ENCODE peak calls at places on chromosome 16, in seven cellular contexts. J is hepatic stellate cell, H is dermis blood vessel endothelial cell, Q is progenitor cell of endocrine pancreas, S is lower leg skin, K is skeletal muscle cell, E is left colon. G is an unnamed sample.

GRCh38 chr16:73057369-73058210 is 9.7 kb upstream of the ZFHX3 start:
- DNase-seq in Q (peak), S (no peak), E (no peak), J (no peak), K (no peak), H (peak), G (peak)

GRCh38 chr16:77171750-77172635 is 19.0 kb upstream of the MON1B start:
- DNase-seq in E (no peak), J (no peak), H (peak), S (no peak), K (peak), Q (no peak), G (peak)

GRCh38 chr16:82841108-82841507 is 214.3 kb downstream of the CDH13 start:
- DNase-seq in J (no peak), S (no peak), E (no peak), K (no peak), Q (no peak), H (no peak), G (no peak)

GRCh38 chr16:89945654-89946053 is 2.9 kb upstream of the DEF8 start:
- DNase-seq in E (no peak), Q (no peak), K (no peak), H (no peak), S (no peak), J (no peak), G (no peak)

GRCh38 chr16:56950881-56951771 is 10.6 kb upstream of the CETP start:
- DNase-seq in E (peak), K (no peak), J (peak), H (peak), Q (peak), S (no peak), G (peak)

GRCh38 chr16:11409398-11409797 is 64.1 kb downstream of the RMI2 start:
- DNase-seq in K (peak), E (no peak), S (no peak), Q (no peak), H (no peak), J (no peak), G (peak)

GRCh38 chr16:23670137-23670776 is 8.4 kb upstream of the PLK1 start:
- DNase-seq in Q (no peak), E (no peak), S (no peak), H (peak), J (peak), K (peak), G (no peak)

GRCh38 chr16:85284138-85284897 is 172.0 kb upstream of the CIBAR2 start:
- DNase-seq in S (no peak), J (no peak), K (no peak), Q (no peak), E (no peak), H (no peak), G (peak)

GRCh38 chr16:76854234-76854633 is 336.8 kb upstream of the MON1B start:
- DNase-seq in K (no peak), Q (no peak), H (no peak), S (no peak), E (no peak), J (no peak), G (peak)

GRCh38 chr16:6035161-6035560 is 937.6 kb upstream of the EEF2KMT start:
- DNase-seq in E (no peak), Q (no peak), K (no peak), H (no peak), J (no peak), S (no peak), G (no peak)

GRCh38 chr16:72910371-72910770 is 137.6 kb downstream of the ZFHX3 start:
- DNase-seq in J (no peak), H (no peak), K (no peak), Q (no peak), E (no peak), S (no peak), G (no peak)

GRCh38 chr16:30666681-30667080 is 8.4 kb downstream of the FBRS start:
- DNase-seq in S (no peak), J (no peak), Q (no peak), E (no peak), K (no peak), H (no peak), G (no peak)

GRCh38 chr16:16163571-16163970 is 59.7 kb downstream of the ABCC6 start:
- DNase-seq in Q (no peak), K (no peak), H (no peak), S (no peak), J (no peak), E (no peak), G (no peak)

G was measured in A673.